ENCODE peak calls at places on chromosome 19, in five cellular contexts. One of them, this sample, is unnamed.

GRCh38 chr19:47469719-47470118 is 2.0 kb downstream of the SLC8A2 start:
- DNase-seq in vagina: no peak
- DNase-seq in uterus: no peak
- DNase-seq in heart left ventricle: no peak
- DNase-seq in transverse colon: no peak
- DNase-seq in this sample: no peak

GRCh38 chr19:5013761-5014160 is 44.8 kb downstream of the KDM4B start:
- DNase-seq in vagina: no peak
- DNase-seq in uterus: no peak
- DNase-seq in heart left ventricle: no peak
- DNase-seq in transverse colon: no peak
- DNase-seq in this sample: no peak

GRCh38 chr19:38223119-38223523 is 901 bp downstream of the DPF1 start:
- DNase-seq in vagina: no peak
- DNase-seq in uterus: no peak
- DNase-seq in heart left ventricle: no peak
- DNase-seq in transverse colon: no peak
- DNase-seq in this sample: no peak

GRCh38 chr19:9906475-9907087 is 29.7 kb downstream of the OLFM2 start:
- DNase-seq in vagina: no peak
- DNase-seq in uterus: no peak
- DNase-seq in heart left ventricle: no peak
- DNase-seq in transverse colon: no peak
- DNase-seq in this sample: no peak

GRCh38 chr19:28847468-28847867 is 365.5 kb downstream of the UQCRFS1 start:
- DNase-seq in vagina: no peak
- DNase-seq in uterus: no peak
- DNase-seq in heart left ventricle: no peak
- DNase-seq in transverse colon: no peak
- DNase-seq in this sample: no peak

GRCh38 chr19:33394006-33394722 is 20.7 kb downstream of the CEBPG start:
- DNase-seq in vagina: no peak
- DNase-seq in uterus: peak; percentile 72
- DNase-seq in heart left ventricle: peak; percentile 70
- DNase-seq in transverse colon: no peak
- DNase-seq in this sample: no peak

GRCh38 chr19:14111486-14111885 is 6.1 kb downstream of the PRKACA start:
- DNase-seq in vagina: no peak
- DNase-seq in uterus: no peak
- DNase-seq in heart left ventricle: no peak
- DNase-seq in transverse colon: no peak
- DNase-seq in this sample: no peak

GRCh38 chr19:17473041-17473440 is 2.7 kb downstream of the SLC27A1 start:
- DNase-seq in vagina: no peak
- DNase-seq in uterus: no peak
- DNase-seq in heart left ventricle: no peak
- DNase-seq in transverse colon: no peak
- DNase-seq in this sample: no peak

GRCh38 chr19:49929121-49929610 is at the start of the genes ATF5 and NUP62:
- DNase-seq in vagina: no peak
- DNase-seq in uterus: peak; percentile 88
- DNase-seq in heart left ventricle: peak; percentile 93
- DNase-seq in transverse colon: peak; percentile 90
- DNase-seq in this sample: peak; percentile 93

GRCh38 chr19:9313756-9314155 is 4.1 kb upstream of the ZNF699 start:
- DNase-seq in vagina: no peak
- DNase-seq in uterus: no peak
- DNase-seq in heart left ventricle: no peak
- DNase-seq in transverse colon: no peak
- DNase-seq in this sample: no peak

GRCh38 chr19:29760752-29761502 is 45.9 kb upstream of the C19orf12 start:
- DNase-seq in vagina: no peak
- DNase-seq in uterus: no peak
- DNase-seq in heart left ventricle: no peak
- DNase-seq in transverse colon: peak; percentile 25
- DNase-seq in this sample: no peak

GRCh38 chr19:49217382-49217781 is 59.8 kb downstream of the TRPM4 start:
- DNase-seq in vagina: no peak
- DNase-seq in uterus: no peak
- DNase-seq in heart left ventricle: peak; percentile 65
- DNase-seq in transverse colon: no peak
- DNase-seq in this sample: no peak

GRCh38 chr19:12513531-12514061 is 29.0 kb upstream of the ZNF709 start:
- DNase-seq in vagina: no peak
- DNase-seq in uterus: peak; percentile 18
- DNase-seq in heart left ventricle: peak; percentile 44
- DNase-seq in transverse colon: no peak
- DNase-seq in this sample: no peak

DNA sequence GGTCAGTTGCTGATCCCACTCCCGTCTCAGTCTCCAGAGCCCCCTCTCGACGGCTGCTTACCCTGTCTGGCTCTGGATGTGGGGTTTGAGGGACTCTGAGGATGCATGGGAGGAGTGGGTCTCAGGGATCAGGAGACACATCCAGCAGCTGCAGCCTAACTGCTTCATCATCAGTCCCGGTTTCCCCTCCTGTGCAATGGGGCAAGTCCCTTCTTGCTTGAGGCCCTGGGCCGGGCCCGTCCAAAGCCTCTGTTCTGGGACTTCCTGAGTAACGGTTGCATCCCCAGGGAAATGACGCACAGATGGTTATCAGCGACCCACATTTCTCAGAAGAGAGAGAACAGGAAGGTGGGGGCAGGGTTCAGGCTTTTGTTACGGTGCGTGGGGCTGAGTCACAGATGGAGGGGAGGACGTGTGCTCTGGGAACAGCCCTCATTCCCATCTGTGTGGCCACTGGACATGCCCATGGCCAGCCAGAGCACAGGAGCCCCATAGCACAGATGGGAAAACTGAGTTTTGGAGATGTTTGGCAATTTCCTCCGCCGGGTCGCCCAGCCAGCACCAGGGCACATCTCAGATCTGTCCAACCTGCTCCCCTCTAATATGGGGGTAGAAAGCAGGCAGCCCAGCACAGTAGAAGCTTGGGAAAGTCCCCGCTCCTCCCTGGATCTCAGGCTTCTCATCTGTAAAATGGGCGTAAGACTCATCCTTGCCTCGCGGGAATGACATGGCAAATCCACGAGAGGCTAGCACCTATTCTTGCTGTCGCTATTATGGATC is 19.3 kb downstream of the GNA15 start:
- DNase-seq in vagina: no peak
- DNase-seq in uterus: peak; percentile 87
- DNase-seq in heart left ventricle: peak; percentile 86
- DNase-seq in transverse colon: peak; percentile 62
- DNase-seq in this sample: peak; percentile 41
- TF ChIP-seq POLR2A in vagina: no peak
- TF ChIP-seq POLR2A in uterus: no peak
- TF ChIP-seq POLR2A in heart left ventricle: no peak
- TF ChIP-seq POLR2A in transverse colon: peak; percentile 6
- TF ChIP-seq POLR2A in this sample: peak; percentile 78

DNA sequence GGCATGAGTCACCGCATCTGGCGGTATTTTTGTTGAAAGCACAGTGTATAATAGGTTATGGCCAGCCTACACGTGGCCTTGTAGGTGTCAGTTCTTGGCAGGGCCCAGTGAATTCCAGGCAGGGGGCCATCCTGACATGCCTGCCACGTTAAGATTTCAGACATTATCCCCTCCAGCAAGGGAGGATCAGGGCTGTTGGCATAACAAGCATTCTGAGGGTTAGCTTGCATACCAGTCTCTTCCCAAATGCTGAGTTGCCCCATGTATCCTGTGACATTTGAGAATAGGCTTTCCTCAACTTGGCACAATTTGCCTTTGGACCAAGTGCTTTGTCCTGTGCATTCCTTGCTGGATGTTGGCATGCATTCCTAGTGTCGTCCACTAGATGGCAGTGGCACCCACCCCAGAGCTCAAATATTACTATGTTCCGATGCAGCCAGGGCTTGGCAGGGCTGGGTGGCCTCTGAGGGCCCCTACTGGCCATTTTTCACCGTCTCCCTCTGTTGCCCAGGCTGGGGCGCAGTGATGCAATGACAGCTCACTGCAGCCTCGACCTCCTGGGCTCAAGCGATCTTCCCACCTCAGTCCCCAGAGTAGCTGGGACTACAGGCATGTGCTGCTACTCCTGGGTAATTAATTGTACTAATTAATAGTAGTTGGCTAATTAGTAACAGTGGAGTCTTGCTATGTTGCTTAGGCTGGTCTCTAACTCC is 31.2 kb downstream of the NLRP12 start:
- DNase-seq in vagina: no peak
- DNase-seq in uterus: peak; percentile 61
- DNase-seq in heart left ventricle: peak; percentile 87
- DNase-seq in transverse colon: peak; percentile 86
- DNase-seq in this sample: peak; percentile 89
- TF ChIP-seq POLR2A in vagina: no peak
- TF ChIP-seq POLR2A in uterus: no peak
- TF ChIP-seq POLR2A in heart left ventricle: no peak
- TF ChIP-seq POLR2A in transverse colon: no peak
- TF ChIP-seq POLR2A in this sample: no peak

DNA sequence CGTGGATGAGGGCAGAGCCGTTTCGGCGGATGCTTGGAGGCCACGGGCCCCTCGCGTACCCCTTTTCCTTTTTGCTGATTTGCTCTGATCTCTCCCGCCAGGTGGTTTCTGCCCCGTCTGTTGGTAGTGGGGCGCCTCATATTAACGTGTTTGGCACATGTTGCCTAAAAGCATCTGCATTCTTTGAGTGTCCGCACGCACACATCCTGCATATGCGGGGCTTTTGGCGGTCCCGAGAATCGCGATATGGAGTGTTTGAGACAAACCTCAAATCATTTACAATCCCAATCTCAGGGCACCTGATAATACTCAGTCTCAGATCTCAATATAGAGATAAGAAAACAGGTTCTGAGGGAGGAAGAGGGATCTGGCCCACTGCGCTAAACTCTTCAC is 809 bp downstream of the U2AF2 start:
- DNase-seq in vagina: no peak
- DNase-seq in uterus: no peak
- DNase-seq in heart left ventricle: no peak
- DNase-seq in transverse colon: no peak
- DNase-seq in this sample: no peak
- TF ChIP-seq POLR2A in vagina: no peak
- TF ChIP-seq POLR2A in uterus: no peak
- TF ChIP-seq POLR2A in heart left ventricle: no peak
- TF ChIP-seq POLR2A in transverse colon: no peak
- TF ChIP-seq POLR2A in this sample: no peak

GRCh38 chr19:35140898-35141626 is 2.0 kb upstream of the FXYD7 start:
- DNase-seq in vagina: no peak
- DNase-seq in uterus: peak; percentile 95
- DNase-seq in heart left ventricle: peak; percentile 94
- DNase-seq in transverse colon: peak; percentile 97
- DNase-seq in this sample: peak; percentile 87
- TF ChIP-seq POLR2A in vagina: no peak
- TF ChIP-seq POLR2A in uterus: peak; percentile 85
- TF ChIP-seq POLR2A in heart left ventricle: peak; percentile 59
- TF ChIP-seq POLR2A in transverse colon: peak; percentile 80
- TF ChIP-seq POLR2A in this sample: no peak

GRCh38 chr19:2494084-2494446 is 18.1 kb downstream of the GADD45B start:
- DNase-seq in vagina: no peak
- DNase-seq in uterus: no peak
- DNase-seq in heart left ventricle: no peak
- DNase-seq in transverse colon: no peak
- DNase-seq in this sample: no peak

GRCh38 chr19:2495130-2495641 is 19.3 kb downstream of the GADD45B start:
- DNase-seq in vagina: no peak
- DNase-seq in uterus: peak; percentile 66
- DNase-seq in heart left ventricle: peak; percentile 92
- DNase-seq in transverse colon: peak; percentile 93
- DNase-seq in this sample: no peak

GRCh38 chr19:2492870-2493269 is 16.9 kb downstream of the GADD45B start:
- DNase-seq in vagina: no peak
- DNase-seq in uterus: no peak
- DNase-seq in heart left ventricle: no peak
- DNase-seq in transverse colon: no peak
- DNase-seq in this sample: no peak

GRCh38 chr19:2495651-2496316 is 19.9 kb downstream of the GADD45B start:
- DNase-seq in vagina: no peak
- DNase-seq in uterus: peak; percentile 38
- DNase-seq in heart left ventricle: peak; percentile 72
- DNase-seq in transverse colon: peak; percentile 63
- DNase-seq in this sample: no peak

DNA sequence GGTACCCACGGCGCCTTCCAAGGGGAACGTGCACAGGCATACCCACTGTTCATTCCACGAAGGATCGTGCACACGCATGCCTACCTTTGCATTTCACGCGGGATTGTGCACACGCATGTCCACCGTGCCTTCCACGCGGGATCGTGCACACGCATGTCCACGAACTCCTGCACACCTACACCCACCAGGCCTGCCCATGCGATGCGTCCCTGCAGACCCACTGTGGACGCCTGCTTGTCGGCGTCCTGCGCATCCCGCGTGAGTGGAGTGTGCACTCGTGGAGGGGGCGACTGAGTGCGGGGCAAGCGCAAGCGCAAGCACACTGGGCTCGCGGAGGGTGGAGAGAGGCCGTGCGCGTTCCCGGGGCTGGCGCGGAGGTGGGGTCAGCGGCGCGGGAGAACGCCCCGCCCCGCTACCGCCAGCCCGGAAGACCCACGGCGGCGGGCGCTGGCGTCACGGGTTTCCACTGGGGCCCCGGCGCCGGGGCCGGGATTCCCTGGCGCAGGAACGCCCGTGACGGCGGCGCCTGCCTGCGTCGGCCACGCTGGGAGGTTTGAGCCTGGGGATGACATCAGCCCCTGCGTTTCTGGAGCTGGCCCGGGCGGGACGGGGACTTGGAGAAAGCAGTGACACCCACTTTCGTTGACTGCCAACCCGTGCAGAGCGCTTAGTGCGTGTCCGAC is 18.7 kb downstream of the GADD45B start:
- DNase-seq in vagina: no peak
- DNase-seq in uterus: peak; percentile 74
- DNase-seq in heart left ventricle: peak; percentile 90
- DNase-seq in transverse colon: peak; percentile 82
- DNase-seq in this sample: peak; percentile 52
- TF ChIP-seq POLR2A in vagina: no peak
- TF ChIP-seq POLR2A in uterus: peak; percentile 37
- TF ChIP-seq POLR2A in heart left ventricle: no peak
- TF ChIP-seq POLR2A in transverse colon: peak; percentile 59
- TF ChIP-seq POLR2A in this sample: no peak

GRCh38 chr19:6533746-6534418 is 3.1 kb downstream of the TNFSF9 start:
- DNase-seq in vagina: no peak
- DNase-seq in uterus: no peak
- DNase-seq in heart left ventricle: no peak
- DNase-seq in transverse colon: no peak
- DNase-seq in this sample: no peak

GRCh38 chr19:6531956-6532243 is 1.1 kb downstream of the TNFSF9 start:
- DNase-seq in vagina: no peak
- DNase-seq in uterus: no peak
- DNase-seq in heart left ventricle: no peak
- DNase-seq in transverse colon: no peak
- DNase-seq in this sample: no peak

GRCh38 chr19:6533000-6533328 is 2.1 kb downstream of the TNFSF9 start:
- DNase-seq in vagina: no peak
- DNase-seq in uterus: no peak
- DNase-seq in heart left ventricle: no peak
- DNase-seq in transverse colon: no peak
- DNase-seq in this sample: no peak

GRCh38 chr19:6531163-6531955 is 533 bp downstream of the TNFSF9 start:
- DNase-seq in vagina: no peak
- DNase-seq in uterus: peak; percentile 15
- DNase-seq in heart left ventricle: no peak
- DNase-seq in transverse colon: no peak
- DNase-seq in this sample: no peak

GRCh38 chr19:6532244-6532999 is 1.6 kb downstream of the TNFSF9 start:
- DNase-seq in vagina: no peak
- DNase-seq in uterus: no peak
- DNase-seq in heart left ventricle: no peak
- DNase-seq in transverse colon: no peak
- DNase-seq in this sample: no peak
- TF ChIP-seq POLR2A in vagina: no peak
- TF ChIP-seq POLR2A in uterus: no peak
- TF ChIP-seq POLR2A in heart left ventricle: no peak
- TF ChIP-seq POLR2A in transverse colon: no peak
- TF ChIP-seq POLR2A in this sample: no peak

This sample was measured in erythroblast.